ENCODE peak calls at places on chromosome 9, in five cellular contexts. G is K562, K is HCT116, L is esophagus squamous epithelium, P is suprapubic skin. T is an unnamed sample.

GRCh38 chr9:33065157-33066076 is 11.1 kb downstream of the SMU1 start:
- DNase-seq in G (no peak), K (no peak), L (no peak), P (no peak), T (no peak)

GRCh38 chr9:4796988-4797956 is 4.5 kb downstream of the RCL1 start:
- DNase-seq in G (peak), K (peak), L (no peak), P (no peak), T (peak)

GRCh38 chr9:4519604-4520003 is 29.3 kb downstream of the SLC1A1 start:
- DNase-seq in G (peak), K (no peak), L (no peak), P (no peak), T (no peak)

GRCh38 chr9:130422546-130422945 is 22.2 kb upstream of the ASS1 start:
- DNase-seq in G (no peak), K (no peak), L (no peak), P (no peak), T (no peak)

GRCh38 chr9:92482336-92482735 is at the start of gene ASPN:
- DNase-seq in G (no peak), K (no peak), L (no peak), P (no peak), T (no peak)

GRCh38 chr9:131919181-131919580 is 160.5 kb downstream of the MED27 start:
- DNase-seq in G (no peak), K (no peak), L (no peak), P (no peak), T (no peak)

GRCh38 chr9:92970467-92970923 is 23.2 kb downstream of the FGD3 start:
- DNase-seq in G (no peak), K (no peak), L (no peak), P (peak), T (no peak)

GRCh38 chr9:110536802-110537201 is 42.7 kb downstream of the SVEP1 start:
- DNase-seq in G (no peak), K (no peak), L (no peak), P (no peak), T (no peak)

GRCh38 chr9:115672477-115673316 is 480.9 kb upstream of the PAPPA start:
- DNase-seq in G (no peak), K (no peak), L (no peak), P (no peak), T (no peak)

GRCh38 chr9:82149647-82150046 is 161.1 kb downstream of the SPATA31D1 start:
- DNase-seq in G (no peak), K (no peak), L (no peak), P (no peak), T (no peak)

GRCh38 chr9:76913467-76913866 is 7.6 kb upstream of the PRUNE2 start:
- DNase-seq in G (no peak), K (no peak), L (no peak), P (no peak), T (no peak)

GRCh38 chr9:36102742-36103495 is 33.6 kb upstream of the GLIPR2 start:
- DNase-seq in G (peak), K (peak), L (peak), P (peak), T (peak)

GRCh38 chr9:5442400-5443011 is 4.8 kb upstream of the PLGRKT start:
- DNase-seq in G (peak), K (no peak), L (no peak), P (no peak), T (peak)

GRCh38 chr9:79572891-79573696 is 1.3 kb downstream of the TLE4 start:
- DNase-seq in G (peak), K (no peak), L (no peak), P (peak), T (peak)

GRCh38 chr9:72996106-72996505 is 43.3 kb upstream of the ALDH1A1 start:
- DNase-seq in G (no peak), K (no peak), L (no peak), P (no peak), T (no peak)

GRCh38 chr9:2087500-2088313 is 72.6 kb downstream of the SMARCA2 start:
- DNase-seq in G (peak), K (peak), L (no peak), P (no peak), T (peak)

GRCh38 chr9:95864852-95865580 is 10.5 kb upstream of the ERCC6L2 start:
- DNase-seq in G (no peak), K (no peak), L (no peak), P (no peak), T (no peak)

GRCh38 chr9:8408575-8409190 is 609.1 kb upstream of the DMAC1 start:
- DNase-seq in G (no peak), K (no peak), L (no peak), P (no peak), T (no peak)

GRCh38 chr9:76086521-76086920 is 196.0 kb downstream of the PCSK5 start:
- DNase-seq in G (no peak), K (no peak), L (no peak), P (no peak), T (no peak)

GRCh38 chr9:89398651-89399050 is 80.4 kb downstream of the SECISBP2 start:
- DNase-seq in G (no peak), K (no peak), L (no peak), P (no peak), T (no peak)

GRCh38 chr9:37438359-37438758 is 15.9 kb downstream of the GRHPR start:
- DNase-seq in G (no peak), K (no peak), L (no peak), P (no peak), T (no peak)
- TF ChIP-seq POLR2A in G (no peak), K (no peak), L (no peak), P (no peak), T (no peak)

GRCh38 chr9:99549441-99549840 is 272.2 kb upstream of the NR4A3 start:
- DNase-seq in G (no peak), K (no peak), L (no peak), P (no peak), T (no peak)

GRCh38 chr9:99544526-99544925 is 277.2 kb upstream of the NR4A3 start:
- DNase-seq in G (no peak), K (no peak), L (no peak), P (no peak), T (no peak)
- TF ChIP-seq POLR2A in G (no peak), K (no peak), L (no peak), P (no peak), T (no peak)

DNA sequence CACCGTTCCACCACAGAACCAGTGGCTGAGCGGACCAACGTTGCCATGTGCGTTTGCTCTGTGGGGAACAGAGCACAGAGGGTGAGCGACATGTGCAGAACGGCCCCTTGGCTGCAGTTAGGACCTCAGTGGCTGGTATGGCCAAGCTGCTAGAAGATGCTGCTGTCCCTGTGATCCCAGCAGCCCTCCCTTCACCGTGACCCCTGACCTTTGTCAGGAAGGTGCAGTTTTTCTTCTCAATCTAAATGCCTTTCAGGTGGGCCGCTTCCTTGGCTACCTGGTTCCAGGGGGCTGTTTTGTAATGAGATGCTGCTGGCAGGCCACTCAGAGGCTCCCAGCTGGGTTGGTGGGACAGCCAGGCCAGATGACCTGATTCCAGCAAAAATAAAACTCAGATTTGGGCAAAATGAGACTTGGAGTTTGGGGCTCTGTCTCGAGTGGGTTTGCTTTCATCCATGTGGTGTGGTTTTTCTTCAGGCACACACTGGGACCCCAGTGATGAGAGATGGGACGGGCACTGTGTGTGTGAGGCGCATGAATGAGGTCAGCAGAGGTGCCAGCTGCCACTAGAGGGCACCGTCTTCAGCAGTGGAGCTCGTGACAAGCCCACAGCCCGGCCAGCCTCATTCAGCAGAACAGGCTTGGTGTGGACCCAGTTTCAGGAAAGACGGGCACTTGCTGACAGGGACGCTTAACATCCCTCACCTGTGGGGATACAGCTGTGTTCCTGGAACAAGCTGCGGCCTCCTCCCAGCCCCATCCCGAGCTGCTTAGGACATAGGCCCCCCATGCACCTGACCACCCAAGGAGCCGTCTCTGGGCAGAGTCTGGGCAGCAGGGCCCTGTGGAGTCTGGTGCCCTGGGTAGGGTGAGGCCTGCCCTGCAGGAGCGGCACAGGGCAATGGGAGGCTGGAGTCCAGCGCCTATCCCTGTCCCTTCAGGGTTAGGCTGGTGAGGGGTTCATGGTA is 4.1 kb downstream of the MRPS2 start:
- DNase-seq in G (peak), K (peak), L (no peak), P (peak), T (peak)
- TF ChIP-seq POLR2A in G (peak), K (no peak), L (no peak), P (no peak), T (peak)

GRCh38 chr9:126615791-126616447 is 2.2 kb downstream of the LMX1B start:
- DNase-seq in G (no peak), K (no peak), L (no peak), P (no peak), T (no peak)
- TF ChIP-seq POLR2A in G (no peak), K (no peak), L (no peak), P (no peak), T (no peak)

GRCh38 chr9:137759649-137760321 is 117.8 kb upstream of the CACNA1B start:
- DNase-seq in G (peak), K (no peak), L (no peak), P (no peak), T (no peak)
- TF ChIP-seq POLR2A in G (no peak), K (no peak), L (no peak), P (no peak), T (no peak)

DNA sequence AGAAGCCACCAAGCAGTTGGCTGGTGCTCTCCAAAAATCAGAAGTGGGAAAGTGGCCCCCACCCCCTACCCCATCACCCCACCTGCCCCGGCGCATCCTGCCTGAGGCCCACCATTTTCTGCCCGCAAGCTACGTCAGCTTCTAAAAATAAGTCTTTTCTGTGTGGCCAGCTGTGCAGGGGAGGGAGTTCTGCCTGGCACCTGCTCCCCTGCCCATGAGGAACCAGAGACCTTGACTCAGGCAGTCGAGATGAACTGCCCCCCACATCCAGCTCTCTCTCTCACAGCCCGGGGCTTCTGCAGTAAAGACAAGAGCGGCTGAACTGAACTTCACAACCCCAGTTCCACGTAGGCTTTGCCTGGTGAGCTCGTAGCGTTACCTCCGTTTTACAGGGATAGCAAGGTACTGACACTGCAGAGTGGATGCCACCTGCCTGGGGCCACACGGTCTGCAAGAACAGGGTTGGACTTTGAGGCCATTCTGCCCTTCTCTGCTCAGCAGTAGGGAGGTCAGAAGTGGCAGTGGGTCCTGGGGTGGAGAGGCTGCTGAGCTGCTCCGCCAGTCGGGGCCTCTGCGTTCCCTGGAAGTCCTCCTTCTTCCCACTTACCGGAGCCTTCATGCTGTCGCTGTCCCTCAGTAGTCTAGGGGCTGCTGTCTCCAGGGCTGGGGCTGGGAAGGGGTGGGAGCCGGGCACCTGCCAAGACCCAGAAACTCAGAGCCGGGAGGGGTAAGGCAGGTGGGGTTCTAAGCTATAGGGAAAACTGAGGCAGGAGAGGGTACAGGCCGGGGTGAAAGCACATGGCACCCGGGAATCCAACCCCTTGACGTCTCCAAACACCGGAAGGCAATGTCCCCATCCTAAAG is 808 bp downstream of the ST6GALNAC4 start:
- DNase-seq in G (peak), K (no peak), L (no peak), P (no peak), T (peak)
- TF ChIP-seq POLR2A in G (no peak), K (no peak), L (no peak), P (no peak), T (no peak)

DNA sequence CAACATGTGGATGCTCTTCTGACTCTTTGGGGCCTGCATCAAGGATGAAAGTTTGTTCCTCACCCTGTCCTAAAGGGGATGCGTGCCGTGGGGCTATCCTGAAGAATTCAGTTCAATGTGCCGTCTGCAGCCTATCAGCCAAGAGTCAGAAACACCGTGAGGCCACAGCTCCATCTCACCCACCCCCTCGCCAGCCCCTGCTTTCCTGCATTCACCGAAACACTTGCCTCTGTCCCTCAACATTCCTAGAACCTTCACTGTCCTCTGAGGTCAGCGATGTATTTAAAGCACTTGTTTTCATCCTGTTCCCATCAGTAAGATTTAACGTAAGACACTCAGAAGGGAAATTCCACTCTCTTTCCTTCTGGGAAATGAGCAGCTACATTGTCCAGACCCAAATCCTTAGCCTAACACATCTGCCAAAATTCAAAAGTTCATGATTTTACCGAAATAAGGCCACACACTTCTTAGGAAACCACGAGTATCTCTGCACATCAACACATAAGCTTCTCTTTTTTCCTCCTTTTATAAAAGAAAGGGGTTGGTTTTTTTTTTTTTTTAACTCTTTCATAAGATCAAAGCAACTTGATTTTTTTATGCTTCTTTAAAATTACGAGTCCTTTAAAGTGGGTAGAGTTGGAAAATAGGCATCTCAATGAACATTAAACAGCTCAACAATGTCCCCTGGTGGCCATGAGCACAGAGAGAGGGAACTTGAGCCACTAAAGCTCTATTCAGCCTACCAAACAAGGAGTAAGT is 100.7 kb downstream of the SUSD1 start:
- DNase-seq in G (peak), K (peak), L (no peak), P (no peak), T (peak)
- TF ChIP-seq POLR2A in G (no peak), K (no peak), L (no peak), P (no peak), T (no peak)

DNA sequence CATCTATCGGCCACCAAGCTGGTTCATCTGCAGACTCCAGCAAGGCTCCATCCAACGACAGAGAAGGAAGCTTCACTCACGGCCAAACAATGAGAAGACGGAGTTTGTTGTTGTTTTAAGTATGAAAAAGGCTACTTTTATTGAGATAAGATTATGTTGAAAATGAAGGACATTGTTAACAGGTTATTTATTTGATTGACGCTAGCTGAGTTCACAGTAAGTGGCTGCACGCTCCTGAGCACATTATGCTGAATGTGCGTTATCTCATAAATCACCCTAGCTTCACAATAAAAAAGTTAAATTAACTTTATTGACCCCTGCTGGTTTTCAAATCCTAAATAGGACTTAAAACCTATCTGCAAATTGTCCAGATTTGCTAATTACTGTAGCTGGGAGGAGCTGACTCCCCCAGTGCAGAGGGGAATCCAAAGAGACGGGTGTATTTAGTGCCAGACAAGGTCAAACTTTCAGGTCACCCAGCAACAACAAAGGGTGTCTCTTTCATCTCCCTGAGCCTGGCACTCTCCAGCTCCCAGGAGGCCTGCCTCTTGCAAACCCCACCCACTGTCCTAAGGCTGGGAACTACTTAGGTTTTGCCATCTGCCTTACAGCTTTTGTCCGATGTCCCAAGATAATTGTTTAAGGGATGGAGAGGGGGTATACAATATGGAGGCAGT is 129.2 kb downstream of the ZDHHC21 start:
- DNase-seq in G (no peak), K (no peak), L (no peak), P (no peak), T (no peak)
- TF ChIP-seq POLR2A in G (no peak), K (no peak), L (no peak), P (no peak), T (no peak)

DNA sequence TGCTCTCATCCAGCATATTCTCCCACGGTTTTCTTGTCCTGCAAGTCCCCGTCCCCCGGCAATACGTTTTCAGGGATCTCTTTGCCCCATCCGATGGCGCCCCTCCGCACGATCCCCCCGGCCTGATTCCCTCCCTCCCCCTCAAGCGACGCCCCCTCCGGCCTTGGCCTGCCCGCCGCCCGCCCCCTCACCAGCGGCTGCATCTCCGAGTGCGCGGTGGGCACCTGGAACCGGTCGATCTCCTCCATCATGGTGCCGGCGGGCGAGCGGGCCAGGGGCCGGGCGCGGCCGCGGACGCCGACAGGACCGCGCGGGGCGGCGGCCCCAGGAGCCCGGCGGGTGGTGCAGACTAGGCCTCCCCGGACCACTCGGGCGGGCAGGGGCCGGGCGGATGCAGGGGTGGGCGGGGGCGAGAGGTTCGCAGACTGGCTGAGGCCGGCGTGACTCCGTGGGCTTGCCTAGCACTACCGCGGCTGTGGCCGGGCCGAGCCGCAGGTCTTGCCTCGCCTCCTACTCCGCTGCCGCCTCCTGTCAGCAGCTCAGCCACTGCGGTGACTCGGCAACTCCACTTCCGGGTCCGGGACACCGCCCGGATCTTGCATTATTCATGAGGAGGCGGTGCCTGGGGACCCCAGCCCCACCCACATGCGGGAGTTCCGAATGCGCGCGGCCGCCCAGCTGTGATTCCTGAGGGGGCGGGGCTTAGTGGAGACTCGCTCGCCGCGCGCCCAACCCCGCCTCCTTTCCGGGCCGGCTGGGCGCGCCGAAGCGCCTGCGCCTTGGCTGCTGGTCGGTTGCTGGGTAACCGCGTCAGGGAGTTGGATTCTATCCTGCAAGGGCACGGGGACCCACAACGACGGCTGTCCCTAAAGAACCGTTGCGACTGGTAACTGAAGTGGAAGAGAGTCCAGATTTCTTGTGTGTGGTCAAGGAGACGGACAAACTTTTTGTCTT is at the start of the genes DNAI1 and FAM219A:
- DNase-seq in G (peak), K (peak), L (peak), P (peak), T (peak)
- TF ChIP-seq POLR2A in G (peak), K (no peak), L (peak), P (peak), T (peak)